ENCODE peak calls at places on chromosomes 4 and X, in six cellular contexts. B, A, I, H, U and Q are unnamed samples.

GRCh38 chr4:113157086-113157857 is 107.8 kb downstream of the ANK2 start:
- DNase-seq in B (no peak), A (no peak), I (no peak), H (no peak), U (no peak), Q (no peak)

GRCh38 chrX:53732797-53733196 is 46.3 kb upstream of the HUWE1 start:
- DNase-seq in B (no peak), A (no peak), I (no peak), H (no peak), U (no peak), Q (no peak)

GRCh38 chr4:110508827-110509446 is 33.0 kb downstream of the ENPEP start:
- DNase-seq in B (no peak), A (no peak), I (no peak), H (no peak), U (no peak), Q (no peak)

GRCh38 chr4:102285831-102286230 is 59.5 kb downstream of the SLC39A8 start:
- DNase-seq in B (no peak), A (no peak), I (no peak), H (no peak), U (no peak), Q (no peak)

GRCh38 chr4:176052744-176053143 is 12.9 kb upstream of the WDR17 start:
- DNase-seq in B (no peak), A (no peak), I (peak), H (no peak), U (no peak), Q (no peak)

GRCh38 chr4:140645614-140646412 is 77.1 kb upstream of the UCP1 start:
- DNase-seq in B (no peak), A (no peak), I (no peak), H (no peak), U (peak), Q (no peak)

GRCh38 chr4:107709916-107710315 is 10.1 kb downstream of the PAPSS1 start:
- DNase-seq in B (no peak), A (no peak), I (no peak), H (no peak), U (no peak), Q (no peak)

GRCh38 chr4:24850669-24851068 is 55.3 kb downstream of the SOD3 start:
- DNase-seq in B (no peak), A (no peak), I (no peak), H (no peak), U (no peak), Q (no peak)

GRCh38 chr4:14906805-14907204 is 95.5 kb upstream of the CPEB2 start:
- DNase-seq in B (no peak), A (no peak), I (no peak), H (no peak), U (no peak), Q (no peak)

GRCh38 chrX:153638436-153639176 is 8.4 kb upstream of the DUSP9 start:
- DNase-seq in B (no peak), A (no peak), I (no peak), H (no peak), U (no peak), Q (no peak)

GRCh38 chr4:48543796-48544195 is 53.7 kb downstream of the ZAR1 start:
- DNase-seq in B (no peak), A (no peak), I (no peak), H (no peak), U (no peak), Q (no peak)

GRCh38 chr4:14379148-14379547 is 623.1 kb upstream of the CPEB2 start:
- DNase-seq in B (no peak), A (no peak), I (no peak), H (no peak), U (no peak), Q (no peak)

GRCh38 chr4:155079866-155080265 is 128.6 kb upstream of the NPY2R start:
- DNase-seq in B (no peak), A (no peak), I (no peak), H (no peak), U (no peak), Q (no peak)

GRCh38 chr4:115042496-115042895 is 70.9 kb downstream of the NDST4 start:
- DNase-seq in B (no peak), A (no peak), I (no peak), H (no peak), U (peak), Q (no peak)

GRCh38 chr4:150628073-150628472 is 46.1 kb downstream of the MAB21L2 start:
- DNase-seq in B (no peak), A (no peak), I (no peak), H (no peak), U (no peak), Q (no peak)

GRCh38 chr4:71765349-71765748 is 18.5 kb downstream of the GC start:
- DNase-seq in B (no peak), A (no peak), I (no peak), H (no peak), U (no peak), Q (no peak)

GRCh38 chrX:83508006-83508405 is at the start of gene POU3F4:
- DNase-seq in B (no peak), A (no peak), I (no peak), H (no peak), U (no peak), Q (no peak)

GRCh38 chr4:125420499-125420898 is 105.7 kb downstream of the FAT4 start:
- DNase-seq in B (no peak), A (no peak), I (no peak), H (no peak), U (no peak), Q (no peak)

GRCh38 chr4:46931981-46932380 is 22.9 kb upstream of the COX7B2 start:
- DNase-seq in B (no peak), A (peak), I (peak), H (no peak), U (peak), Q (no peak)
- TF ChIP-seq ZNF274 in B (no peak), A (no peak), I (no peak), H (no peak), U (no peak), Q (no peak)

DNA sequence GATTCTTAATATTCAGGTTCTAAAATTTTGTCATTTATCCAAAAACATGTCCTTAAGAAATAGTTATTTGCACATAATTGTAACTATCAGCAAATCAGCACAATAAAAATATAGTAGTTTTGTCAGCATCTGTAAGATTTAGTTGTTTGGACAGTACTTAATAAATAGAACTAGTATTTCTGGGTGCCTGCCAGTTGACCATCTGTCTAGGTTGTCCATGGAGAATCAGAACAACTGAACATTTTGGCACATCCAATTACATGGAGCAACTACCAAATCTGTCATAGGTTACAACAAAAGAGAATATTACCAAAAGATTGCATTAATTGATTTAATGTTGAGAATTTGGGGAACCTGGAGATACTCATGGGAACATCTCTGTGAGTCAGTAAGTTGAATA is 305.5 kb upstream of the TACR3 start:
- DNase-seq in B (no peak), A (no peak), I (no peak), H (no peak), U (no peak), Q (no peak)
- TF ChIP-seq ZNF274 in B (no peak), A (no peak), I (no peak), H (no peak), U (no peak), Q (no peak)

GRCh38 chr4:174215055-174215454 is 68.4 kb downstream of the FBXO8 start:
- DNase-seq in B (no peak), A (no peak), I (no peak), H (no peak), U (no peak), Q (no peak)

GRCh38 chr4:174215936-174216699 is 67.3 kb downstream of the FBXO8 start:
- DNase-seq in B (no peak), A (no peak), I (no peak), H (no peak), U (no peak), Q (no peak)

GRCh38 chr4:174217273-174218126 is 66.0 kb downstream of the FBXO8 start:
- DNase-seq in B (no peak), A (no peak), I (no peak), H (no peak), U (no peak), Q (no peak)

GRCh38 chr4:174218127-174218790 is 65.2 kb downstream of the FBXO8 start:
- DNase-seq in B (no peak), A (no peak), I (no peak), H (no peak), U (no peak), Q (peak)

GRCh38 chr4:174216935-174217272 is 66.6 kb downstream of the FBXO8 start:
- DNase-seq in B (no peak), A (no peak), I (no peak), H (no peak), U (no peak), Q (no peak)
- TF ChIP-seq ZNF274 in B (no peak), A (no peak), I (no peak), H (no peak), U (no peak), Q (no peak)

GRCh38 chr4:113732-114131 is 10.6 kb upstream of the ZNF718 start:
- DNase-seq in B (no peak), A (no peak), I (no peak), H (no peak), U (no peak), Q (no peak)
- TF ChIP-seq ZNF274 in B (no peak), A (no peak), I (no peak), H (no peak), U (no peak), Q (no peak)

DNA sequence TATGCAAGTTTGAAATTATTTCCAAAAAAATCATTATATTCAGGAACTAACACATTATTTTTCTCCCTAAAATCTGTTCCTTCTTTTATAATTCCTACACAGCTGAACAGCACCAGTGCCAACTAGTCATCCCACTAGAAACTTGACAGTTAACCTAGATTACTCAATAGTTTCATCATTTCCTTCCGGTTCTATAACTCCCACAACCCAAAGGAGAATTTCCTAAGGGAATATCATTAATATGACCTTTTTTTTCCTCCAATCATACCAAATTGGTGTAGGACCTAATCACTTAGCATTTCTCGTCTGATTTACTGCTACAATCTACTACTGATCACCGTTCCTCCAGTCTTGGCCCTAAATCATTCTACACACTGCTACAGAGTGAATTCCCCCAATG is 45.9 kb downstream of the WDFY3 start:
- DNase-seq in B (no peak), A (no peak), I (no peak), H (no peak), U (no peak), Q (no peak)
- TF ChIP-seq ZNF274 in B (no peak), A (no peak), I (no peak), H (no peak), U (no peak), Q (no peak)

GRCh38 chr4:53688186-53688790 is 97.0 kb upstream of the LNX1 start:
- DNase-seq in B (no peak), A (no peak), I (peak), H (no peak), U (no peak), Q (no peak)
- TF ChIP-seq ZNF274 in B (no peak), A (no peak), I (no peak), H (no peak), U (no peak), Q (no peak)

GRCh38 chr4:154044118-154044517 is 255.2 kb upstream of the SFRP2 start:
- DNase-seq in B (no peak), A (no peak), I (no peak), H (no peak), U (no peak), Q (no peak)

GRCh38 chr4:154045086-154045485 is 256.2 kb upstream of the SFRP2 start:
- DNase-seq in B (no peak), A (no peak), I (no peak), H (no peak), U (no peak), Q (no peak)

DNA sequence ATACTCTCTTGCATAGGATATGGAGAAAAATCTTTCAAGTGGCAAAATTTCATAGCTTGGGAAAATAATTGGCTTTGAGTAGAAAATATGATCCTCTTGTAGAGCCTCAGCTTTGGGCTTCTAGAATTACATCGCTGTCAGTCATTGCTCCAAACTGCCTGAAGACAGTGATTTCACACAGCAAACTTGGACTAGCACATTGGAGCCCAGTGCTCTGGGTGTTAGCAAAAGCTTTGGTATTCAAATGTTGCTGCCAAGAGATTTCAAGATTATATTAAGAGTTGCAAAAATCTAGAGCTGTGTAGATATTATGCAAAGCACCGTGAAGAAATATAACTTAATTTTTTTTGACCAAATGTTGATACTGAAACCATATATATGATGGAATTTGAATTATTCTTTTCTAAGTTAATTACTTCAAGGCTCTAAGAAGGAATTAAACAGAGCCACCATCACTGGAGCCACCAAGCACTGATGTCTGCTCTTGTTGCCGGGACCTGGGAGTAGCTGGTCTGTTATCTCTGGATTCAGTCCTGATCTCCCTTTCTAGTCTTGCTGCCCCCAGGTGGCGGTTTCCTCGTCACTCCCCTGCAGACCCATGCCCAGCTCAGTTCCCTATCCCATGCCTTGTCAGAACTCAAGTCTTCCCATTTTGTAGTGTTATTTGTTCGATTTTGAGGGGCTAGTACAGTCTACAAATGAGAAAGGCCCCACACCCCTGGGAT is 260.7 kb upstream of the SFRP2 start:
- DNase-seq in B (peak), A (peak), I (no peak), H (peak), U (peak), Q (peak)
- TF ChIP-seq ZNF274 in B (no peak), A (no peak), I (no peak), H (no peak), U (no peak), Q (no peak)

GRCh38 chr4:169410839-169411770 is 140.3 kb upstream of the SH3RF1 start:
- DNase-seq in B (no peak), A (no peak), I (peak), H (no peak), U (no peak), Q (no peak)
- TF ChIP-seq ZNF274 in B (no peak), A (no peak), I (no peak), H (no peak), U (no peak), Q (no peak)